ENCODE peak calls at places on chromosomes 16 and 17, in eight cellular contexts. F is HepG2; E is HCT116; W is stomach; I is CD8-positive, alpha-beta memory T cell; Y is left lung; P is body of pancreas; H is heart left ventricle. O is an unnamed sample.

GRCh38 chr17:37506678-37507077 is 17.0 kb downstream of the DUSP14 start:
- DNase-seq in W (no peak), H (no peak), I (no peak), Y (no peak), F (peak; percentile 55), E (peak; percentile 23), P (no peak), O (no peak)

GRCh38 chr16:85328665-85329058 is 216.4 kb upstream of the CIBAR2 start:
- DNase-seq in E (no peak), Y (no peak), W (no peak), P (no peak), F (no peak), H (no peak), I (no peak), O (no peak)

GRCh38 chr16:5502467-5502869 is 404.9 kb upstream of the EEF2KMT start:
- DNase-seq in H (no peak), I (no peak), W (no peak), F (peak; percentile 21), E (no peak), P (no peak), Y (no peak), O (no peak)

GRCh38 chr17:15909481-15909991 is 35.4 kb upstream of the ADORA2B start:
- DNase-seq in E (no peak), P (peak; percentile 20), I (no peak), H (peak; percentile 68), F (peak; percentile 21), Y (no peak), W (peak; percentile 20), O (no peak)

GRCh38 chr17:81471804-81472456 is 40.7 kb downstream of the ACTG1 start:
- DNase-seq in H (no peak), W (no peak), E (peak; percentile 99), I (no peak), Y (no peak), F (peak; percentile 42), P (no peak), O (peak; percentile 18)

GRCh38 chr17:27247958-27248342 is 46.0 kb upstream of the WSB1 start:
- DNase-seq in W (no peak), Y (no peak), E (no peak), H (no peak), F (no peak), P (no peak), I (no peak), O (no peak)

GRCh38 chr17:45785373-45786193 is 1.5 kb downstream of the CRHR1 start:
- DNase-seq in E (no peak), P (no peak), F (no peak), I (no peak), W (no peak), H (no peak), Y (no peak), O (no peak)

GRCh38 chr16:30095166-30096078 is 591 bp downstream of the YPEL3 start:
- DNase-seq in F (no peak), I (no peak), W (no peak), P (peak; percentile 38), H (no peak), E (no peak), Y (peak; percentile 78), O (no peak)

GRCh38 chr16:49639739-49640388 is 216.0 kb downstream of the ZNF423 start:
- DNase-seq in I (no peak), H (peak; percentile 71), P (no peak), E (no peak), F (peak; percentile 56), Y (no peak), W (no peak), O (no peak)

GRCh38 chr17:80002690-80003490 is 32.8 kb downstream of the TBC1D16 start:
- DNase-seq in H (no peak), F (no peak), Y (peak; percentile 79), E (no peak), W (peak; percentile 50), I (no peak), P (no peak), O (peak; percentile 78)

GRCh38 chr17:65918921-65919546 is 272.9 kb downstream of the CEP112 start:
- DNase-seq in W (no peak), E (no peak), H (no peak), P (no peak), F (peak; percentile 30), I (no peak), Y (no peak), O (no peak)

GRCh38 chr17:59330314-59330942 is 1.0 kb upstream of the YPEL2 start:
- DNase-seq in W (peak; percentile 77), P (peak; percentile 83), H (peak; percentile 79), I (no peak), Y (no peak), E (no peak), F (peak; percentile 88), O (peak; percentile 93)

GRCh38 chr16:88941933-88942909 is 34.8 kb downstream of the CBFA2T3 start:
- DNase-seq in I (peak; percentile 61), E (peak; percentile 36), W (peak; percentile 63), P (peak; percentile 50), H (peak; percentile 52), F (no peak), Y (peak; percentile 93), O (no peak)

GRCh38 chr17:69430488-69430887 is 16.0 kb downstream of the MAP2K6 start:
- DNase-seq in H (no peak), I (no peak), W (no peak), E (no peak), F (no peak), P (no peak), Y (no peak), O (peak; percentile 56)

GRCh38 chr17:41308251-41308917 is 725 bp downstream of the KRTAP16-1 start:
- DNase-seq in F (no peak), P (no peak), E (no peak), Y (peak; percentile 67), H (peak; percentile 49), W (no peak), I (peak; percentile 95), O (peak; percentile 12)

GRCh38 chr16:19128454-19129210 is 14.9 kb downstream of the ITPRIPL2 start:
- DNase-seq in P (no peak), I (no peak), F (no peak), Y (no peak), W (no peak), E (no peak), H (no peak), O (no peak)

GRCh38 chr16:54812229-54812628 is 118.4 kb upstream of the IRX5 start:
- DNase-seq in I (no peak), Y (no peak), E (no peak), P (no peak), H (no peak), F (peak; percentile 19), W (no peak), O (no peak)

DNA sequence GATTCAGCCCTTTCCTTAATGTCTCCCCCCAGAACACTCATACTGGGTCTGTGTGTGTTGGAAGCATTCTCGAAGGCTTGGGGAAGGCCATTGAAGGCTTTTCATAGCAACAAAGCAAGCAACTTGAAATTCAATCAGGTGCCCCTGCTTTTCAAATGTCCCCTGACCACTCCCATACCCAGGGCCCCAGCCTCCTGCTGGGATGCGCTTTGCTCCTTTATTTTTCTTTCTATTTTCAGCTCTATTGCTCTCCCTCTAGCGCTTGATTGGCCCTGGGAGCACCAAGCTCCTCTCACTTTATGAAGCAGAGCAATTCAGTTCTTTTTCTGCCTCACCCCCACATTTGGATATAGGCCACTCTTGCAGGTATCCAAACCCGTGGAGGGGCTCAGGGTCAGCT is 92.0 kb downstream of the WSCD1 start:
- DNase-seq in Y (no peak), W (no peak), I (no peak), P (no peak), F (no peak), H (no peak), E (no peak), O (no peak)
- H3K4me3 ChIP-seq in Y (no peak overlapping the region), W (no peak overlapping the region), I (no peak overlapping the region), P (no peak overlapping the region), F (no peak overlapping the region), H (no peak overlapping the region), E (no peak overlapping the region), O (no peak overlapping the region)

GRCh38 chr17:19718041-19718612 is 1.7 kb upstream of the SLC47A2 start:
- DNase-seq in W (no peak), H (no peak), E (no peak), F (no peak), Y (no peak), I (no peak), P (no peak), O (no peak)

GRCh38 chr17:19714542-19715411 is 1.6 kb downstream of the SLC47A2 start:
- DNase-seq in E (no peak), F (no peak), W (no peak), H (no peak), Y (peak; percentile 67), P (no peak), I (no peak), O (peak; percentile 42)

GRCh38 chr17:19717031-19717360 is 612 bp upstream of the SLC47A2 start:
- DNase-seq in Y (no peak), P (no peak), F (no peak), I (no peak), H (no peak), W (no peak), E (no peak), O (no peak)

GRCh38 chr17:19717411-19717908 is 1.1 kb upstream of the SLC47A2 start:
- DNase-seq in I (no peak), H (no peak), W (no peak), Y (peak; percentile 49), P (no peak), F (no peak), E (no peak), O (no peak)

DNA sequence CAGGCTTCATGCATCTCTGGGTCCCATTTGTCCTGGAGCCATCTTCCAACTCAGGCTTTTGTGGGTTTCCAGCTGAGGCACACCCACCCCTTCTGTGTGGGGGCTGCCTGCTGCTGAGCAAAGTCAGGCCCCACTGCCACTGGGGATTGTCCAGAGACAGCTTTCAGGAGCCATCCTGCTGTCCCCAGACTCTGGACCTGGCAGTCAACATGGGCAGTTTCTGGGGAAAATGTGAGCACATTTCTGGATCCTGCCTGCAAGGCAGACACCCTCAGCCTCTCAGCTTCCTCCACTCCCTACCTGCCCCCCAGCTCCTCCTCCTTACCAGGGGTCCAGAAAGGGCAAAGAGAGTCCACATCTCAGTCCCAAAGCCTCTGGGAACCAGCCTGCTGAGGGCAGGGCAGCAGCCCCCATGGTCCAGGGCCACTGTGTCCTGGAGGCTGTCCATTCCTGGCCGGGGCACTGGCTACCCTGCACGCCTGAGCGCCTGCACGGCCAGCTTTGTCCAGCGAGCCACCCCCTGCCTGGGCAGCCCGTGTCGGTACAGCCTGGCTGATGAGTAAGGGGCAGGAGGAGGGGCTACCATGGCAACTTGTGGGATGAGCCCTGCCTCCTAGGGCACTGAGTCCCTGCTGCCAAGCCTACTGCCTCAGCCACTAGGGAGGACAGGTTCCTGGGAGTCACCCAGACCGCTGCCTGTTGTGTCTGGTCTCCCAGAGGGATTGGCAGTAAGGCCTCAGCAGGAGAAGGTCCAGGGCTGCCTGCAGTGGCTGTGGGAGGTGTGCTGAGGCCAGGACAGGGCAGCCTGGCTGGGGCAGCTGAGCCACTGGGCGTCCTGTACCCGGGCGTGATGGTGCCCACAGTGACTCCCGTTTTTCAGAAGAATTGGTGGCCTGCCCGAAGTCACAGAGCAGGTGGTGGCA is at the start of gene SLC47A2:
- DNase-seq in E (no peak), P (no peak), H (no peak), W (no peak), I (no peak), Y (peak; percentile 67), F (no peak), O (no peak)
- H3K27ac ChIP-seq in E (no peak within 1 kb of the TSS), P (no peak within 1 kb of the TSS), H (no peak within 1 kb of the TSS), W (no peak within 1 kb of the TSS), I (no peak within 1 kb of the TSS), Y (no peak within 1 kb of the TSS), F (no peak within 1 kb of the TSS), O (no peak within 1 kb of the TSS)

GRCh38 chr16:67246081-67246944 is 968 bp downstream of the FHOD1 start:
- DNase-seq in H (peak; percentile 89), P (peak; percentile 93), F (peak; percentile 87), W (peak; percentile 95), Y (peak; percentile 95), I (peak; percentile 69), E (peak; percentile 84), O (peak; percentile 88)
- H3K4me1 ChIP-seq in H (peaks cover 69% of the 10 kb centered on the region), P (peaks cover 56% of the 10 kb centered on the region), F (peaks cover 65% of the 10 kb centered on the region), W (peaks cover 76% of the 10 kb centered on the region), Y (peaks cover 58% of the 10 kb centered on the region), I (peaks cover 48% of the 10 kb centered on the region), E (peaks cover 75% of the 10 kb centered on the region), O (peaks cover 5% of the 10 kb centered on the region)

GRCh38 chr16:67399749-67400704 is 6.7 kb upstream of the TPPP3 start:
- DNase-seq in Y (no peak), P (no peak), W (no peak), F (no peak), H (no peak), I (no peak), E (no peak), O (no peak)
- H3K4me3 ChIP-seq in Y (no peak overlapping the region), P (no peak overlapping the region), W (no peak overlapping the region), F (no peak overlapping the region), H (no peak overlapping the region), I (no peak overlapping the region), E (no peak overlapping the region), O (no peak overlapping the region)